ENCODE peak calls at places on chromosomes 2 and 18, in ten cellular contexts. L is erythroblast, B is sigmoid colon, N is body of pancreas, Z is stomach, D is transverse colon, T is GM12891, S is HCT116, V is heart left ventricle, G is breast epithelium. U is an unnamed sample.

GRCh38 chr18:63262369-63263335 is 56.9 kb downstream of the BCL2 start:
- DNase-seq in B (peak), L (no peak), Z (no peak), N (no peak), V (peak), S (no peak), D (no peak), G (peak), T (no peak), U (no peak)

GRCh38 chr2:71592181-71592711 is 138.9 kb downstream of the DYSF start:
- DNase-seq in N (no peak), S (no peak), B (no peak), D (no peak), L (no peak), V (no peak), Z (no peak), G (no peak), T (no peak), U (no peak)

GRCh38 chr2:27815860-27816438 is 44.4 kb downstream of the MRPL33 start:
- DNase-seq in S (no peak), L (no peak), T (no peak), Z (no peak), D (no peak), G (no peak), B (no peak), V (no peak), N (no peak), U (no peak)

GRCh38 chr2:145412155-145412554 is 892.2 kb upstream of the ZEB2 start:
- DNase-seq in S (no peak), L (no peak), V (no peak), T (no peak), Z (no peak), D (no peak), B (no peak), G (no peak), N (no peak), U (no peak)

GRCh38 chr2:109348645-109349554 is 219.9 kb downstream of the SH3RF3 start:
- DNase-seq in B (no peak), T (no peak), L (no peak), Z (no peak), S (no peak), N (no peak), D (no peak), G (no peak), V (no peak), U (no peak)

GRCh38 chr18:35386600-35387366 is 9.6 kb upstream of the ZNF396 start:
- DNase-seq in Z (peak), D (peak), S (peak), G (peak), N (peak), L (peak), T (peak), B (peak), V (peak), U (peak)

GRCh38 chr18:48134609-48135008 is 204.2 kb upstream of the SMAD2 start:
- DNase-seq in S (no peak), B (no peak), D (no peak), T (no peak), G (no peak), V (no peak), L (no peak), N (no peak), Z (no peak), U (no peak)

GRCh38 chr2:236761358-236761757 is 191.7 kb downstream of the ACKR3 start:
- DNase-seq in B (no peak), Z (no peak), V (no peak), G (no peak), D (no peak), T (no peak), S (no peak), L (no peak), N (no peak), U (no peak)

GRCh38 chr2:208984376-208985100 is 439.3 kb upstream of the MAP2 start:
- DNase-seq in G (no peak), Z (no peak), V (no peak), S (no peak), T (no peak), N (no peak), B (no peak), L (no peak), D (no peak), U (no peak)

GRCh38 chr2:199977984-199978415 is 22.6 kb downstream of the MAIP1 start:
- DNase-seq in Z (no peak), S (peak), B (no peak), G (no peak), V (no peak), T (no peak), L (peak), N (no peak), D (peak), U (no peak)

GRCh38 chr2:15158117-15158516 is 403.0 kb downstream of the NBAS start:
- DNase-seq in Z (no peak), G (no peak), L (no peak), D (no peak), T (no peak), V (no peak), B (no peak), S (no peak), N (no peak), U (no peak)

DNA sequence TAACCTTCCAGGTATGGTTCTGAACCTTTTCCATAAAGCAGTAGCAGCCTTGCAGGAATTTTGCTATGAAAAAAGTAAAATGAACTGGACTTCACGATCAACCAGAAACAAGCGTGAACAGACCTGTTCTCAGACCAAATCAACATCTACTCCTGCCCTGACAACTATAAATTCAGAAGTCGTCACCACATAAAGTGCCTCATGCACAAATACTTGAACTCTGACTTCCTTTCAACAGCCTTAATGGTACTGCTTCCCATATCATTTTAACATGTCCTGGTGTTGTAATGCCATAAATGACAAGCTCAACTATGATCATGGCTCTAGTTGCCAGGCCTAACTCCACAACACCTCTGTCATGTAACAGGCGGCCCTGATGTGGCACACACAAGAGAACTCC is 262.4 kb downstream of the MTX2 start:
- DNase-seq in L (no peak), N (no peak), B (no peak), D (no peak), T (no peak), G (no peak), S (no peak), Z (no peak), V (no peak), U (no peak)
- TF ChIP-seq POLR2A in L (no peak), N (no peak), B (no peak), D (no peak), T (no peak), G (no peak), S (no peak), Z (no peak), V (no peak), U (no peak)

GRCh38 chr2:186544255-186544675 is 45.6 kb upstream of the ITGAV start:
- DNase-seq in N (no peak), Z (no peak), V (no peak), T (no peak), G (no peak), B (no peak), D (no peak), S (peak), L (no peak), U (peak)
- TF ChIP-seq POLR2A in N (no peak), Z (no peak), V (no peak), T (no peak), G (no peak), B (no peak), D (no peak), S (no peak), L (no peak), U (no peak)

GRCh38 chr2:118278046-118278445 is 189.8 kb downstream of the INSIG2 start:
- DNase-seq in G (no peak), T (no peak), V (no peak), N (no peak), D (no peak), Z (no peak), S (no peak), L (no peak), B (no peak), U (no peak)
- TF ChIP-seq POLR2A in G (no peak), T (no peak), V (no peak), N (no peak), D (no peak), Z (no peak), S (no peak), L (no peak), B (no peak), U (no peak)

GRCh38 chr2:191961556-191961955 is 114.7 kb upstream of the CAVIN2 start:
- DNase-seq in Z (no peak), V (no peak), N (no peak), T (no peak), G (no peak), S (no peak), L (no peak), B (no peak), D (no peak), U (no peak)
- TF ChIP-seq POLR2A in Z (no peak), V (no peak), N (no peak), T (no peak), G (no peak), S (no peak), L (no peak), B (no peak), D (no peak), U (no peak)

GRCh38 chr18:2845175-2845574 is 1.6 kb upstream of the EMILIN2 start:
- DNase-seq in S (no peak), L (no peak), B (no peak), D (no peak), T (no peak), N (no peak), V (no peak), G (no peak), Z (no peak), U (no peak)

GRCh38 chr18:2846241-2846637 is 567 bp upstream of the EMILIN2 start:
- DNase-seq in S (no peak), L (no peak), G (no peak), T (peak), Z (no peak), V (no peak), D (no peak), B (peak), N (no peak), U (peak)

GRCh38 chr18:2847341-2848144 is 737 bp downstream of the EMILIN2 start:
- DNase-seq in B (peak), D (no peak), L (no peak), S (no peak), N (no peak), T (peak), V (peak), Z (no peak), G (no peak), U (no peak)

GRCh38 chr18:2848145-2848878 is 1.5 kb downstream of the EMILIN2 start:
- DNase-seq in V (no peak), L (no peak), Z (no peak), S (no peak), D (no peak), N (no peak), B (no peak), T (no peak), G (no peak), U (no peak)

GRCh38 chr18:2846638-2847340 is at the start of gene EMILIN2:
- DNase-seq in S (no peak), L (no peak), Z (peak), B (peak), T (peak), G (peak), V (peak), N (peak), D (peak), U (peak)
- TF ChIP-seq POLR2A in S (no peak), L (peak), Z (no peak), B (no peak), T (no peak), G (no peak), V (no peak), N (no peak), D (peak), U (no peak)

GRCh38 chr2:23209059-23209458 is 175.9 kb upstream of the KLHL29 start:
- DNase-seq in D (no peak), S (no peak), L (no peak), T (no peak), N (no peak), B (no peak), G (no peak), V (no peak), Z (no peak), U (no peak)
- TF ChIP-seq POLR2A in D (no peak), S (no peak), L (no peak), T (no peak), N (no peak), B (no peak), G (no peak), V (no peak), Z (no peak), U (no peak)

DNA sequence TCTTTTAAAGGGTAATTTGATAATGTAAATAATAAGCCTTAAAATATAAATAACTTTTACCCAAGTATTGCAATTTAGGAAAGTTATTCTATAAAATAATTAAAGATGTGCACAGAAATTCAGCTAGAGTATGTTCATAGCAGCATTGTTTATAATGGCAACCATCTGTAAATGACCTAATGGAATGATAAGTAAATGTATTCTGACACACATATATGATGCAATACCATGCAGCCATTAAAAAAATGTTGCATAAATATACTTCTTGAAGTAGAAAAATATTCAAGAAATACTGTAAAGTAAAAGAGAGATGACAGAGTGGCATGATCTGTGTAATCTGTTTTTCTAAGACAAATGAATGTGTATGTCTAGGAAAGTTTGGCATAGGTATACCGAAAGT is 545.7 kb downstream of the ZEB2 start:
- DNase-seq in D (no peak), S (no peak), Z (no peak), T (no peak), V (no peak), B (no peak), L (peak), G (no peak), N (no peak), U (no peak)
- TF ChIP-seq POLR2A in D (no peak), S (no peak), Z (no peak), T (no peak), V (no peak), B (no peak), L (no peak), G (no peak), N (no peak), U (no peak)

DNA sequence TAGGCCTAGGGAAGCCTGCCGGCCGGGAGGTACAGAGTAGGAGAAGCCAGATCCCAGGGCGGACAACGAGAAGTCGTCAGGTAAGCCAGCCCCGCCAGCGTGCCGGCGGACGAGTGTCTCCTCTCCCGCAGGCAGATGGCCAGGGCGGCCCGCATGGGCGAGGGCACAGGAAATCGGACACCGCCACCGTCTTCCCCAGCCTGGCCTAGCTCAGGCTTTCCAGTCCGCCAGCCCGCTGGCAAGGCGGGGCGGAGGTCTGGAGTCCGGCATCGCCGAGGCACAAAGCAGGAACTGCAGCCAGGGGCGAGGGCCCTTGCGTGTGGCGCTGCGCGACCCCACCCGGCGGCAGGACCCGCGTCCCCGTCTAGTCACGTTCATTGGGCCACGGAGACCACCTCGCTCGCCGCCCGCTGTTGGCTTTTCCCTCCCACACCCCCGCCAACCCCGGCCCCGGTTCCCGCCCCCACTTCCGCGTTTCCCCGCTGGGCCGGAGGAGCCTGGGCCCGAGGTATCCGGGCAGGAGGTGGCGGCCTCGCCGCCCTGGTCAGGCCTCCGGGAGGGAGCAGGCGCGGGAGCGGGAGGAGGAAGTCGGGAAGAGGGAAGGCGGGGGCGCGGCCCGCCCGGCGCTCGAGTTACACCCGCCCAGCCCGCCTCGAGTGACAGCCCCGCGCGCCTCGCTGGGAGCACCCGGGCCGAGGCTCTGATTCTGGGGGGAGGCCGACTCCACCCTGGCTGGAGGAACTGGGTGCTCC is at the start of gene GPD2:
- DNase-seq in L (peak), N (peak), G (peak), S (peak), Z (peak), V (peak), T (peak), B (peak), D (peak), U (peak)
- TF ChIP-seq POLR2A in L (peak), N (peak), G (peak), S (peak), Z (no peak), V (peak), T (peak), B (no peak), D (peak), U (peak)

GRCh38 chr2:231708050-231708772 is at the start of gene PTMA:
- DNase-seq in G (peak), Z (peak), N (peak), L (peak), B (peak), D (peak), S (peak), T (peak), V (peak), U (peak)
- TF ChIP-seq POLR2A in G (peak), Z (peak), N (peak), L (peak), B (peak), D (peak), S (peak), T (peak), V (peak), U (peak)

GRCh38 chr18:24976502-24976901 is 375.5 kb downstream of the ZNF521 start:
- DNase-seq in Z (no peak), D (peak), T (no peak), N (no peak), G (no peak), V (no peak), S (no peak), L (no peak), B (no peak), U (no peak)
- TF ChIP-seq POLR2A in Z (no peak), D (no peak), T (no peak), N (no peak), G (no peak), V (no peak), S (no peak), L (no peak), B (no peak), U (no peak)

U was measured in H54.